ENCODE peak calls at places on chromosomes 11 and 22, in six cellular contexts. One of them, this sample, is unnamed.

GRCh38 chr11:126451211-126451802 is 95.8 kb downstream of the ST3GAL4 start:
- ATAC-seq in heart left ventricle: no peak
- ATAC-seq in right lobe of liver: no peak
- ATAC-seq in gastrocnemius medialis: no peak
- ATAC-seq in IMR-90: no peak
- ATAC-seq in GM12878: no peak
- ATAC-seq in this sample: no peak

GRCh38 chr11:33059331-33060007 is 20.1 kb downstream of the TCP11L1 start:
- ATAC-seq in GM12878: no peak
- ATAC-seq in right lobe of liver: no peak
- ATAC-seq in gastrocnemius medialis: no peak
- ATAC-seq in heart left ventricle: no peak
- ATAC-seq in IMR-90: no peak
- ATAC-seq in this sample: no peak

GRCh38 chr22:38213319-38214247 is 11.8 kb downstream of the MAFF start:
- ATAC-seq in right lobe of liver: peak
- ATAC-seq in gastrocnemius medialis: no peak
- ATAC-seq in IMR-90: no peak
- ATAC-seq in GM12878: peak
- ATAC-seq in heart left ventricle: no peak
- ATAC-seq in this sample: no peak

GRCh38 chr11:75429902-75430691 is 2.9 kb downstream of the KLHL35 start:
- ATAC-seq in GM12878: no peak
- ATAC-seq in right lobe of liver: peak
- ATAC-seq in gastrocnemius medialis: peak
- ATAC-seq in heart left ventricle: peak
- ATAC-seq in IMR-90: peak
- ATAC-seq in this sample: peak

GRCh38 chr22:46567471-46567870 is 30.1 kb upstream of the CELSR1 start:
- ATAC-seq in IMR-90: no peak
- ATAC-seq in heart left ventricle: no peak
- ATAC-seq in right lobe of liver: no peak
- ATAC-seq in gastrocnemius medialis: no peak
- ATAC-seq in GM12878: no peak
- ATAC-seq in this sample: no peak

GRCh38 chr11:69500285-69501120 is 19.0 kb downstream of the LINC01488 start:
- ATAC-seq in IMR-90: no peak
- ATAC-seq in GM12878: no peak
- ATAC-seq in heart left ventricle: no peak
- ATAC-seq in right lobe of liver: no peak
- ATAC-seq in gastrocnemius medialis: no peak
- ATAC-seq in this sample: no peak

GRCh38 chr11:3942956-3943497 is 87.6 kb downstream of the STIM1 start:
- ATAC-seq in GM12878: no peak
- ATAC-seq in heart left ventricle: no peak
- ATAC-seq in right lobe of liver: peak
- ATAC-seq in gastrocnemius medialis: no peak
- ATAC-seq in IMR-90: no peak
- ATAC-seq in this sample: peak

GRCh38 chr11:1844221-1845094 is 5.7 kb downstream of the TNNI2 start:
- ATAC-seq in heart left ventricle: peak
- ATAC-seq in gastrocnemius medialis: no peak
- ATAC-seq in IMR-90: no peak
- ATAC-seq in GM12878: peak
- ATAC-seq in right lobe of liver: peak
- ATAC-seq in this sample: peak

GRCh38 chr11:35064114-35064800 is 74.7 kb upstream of the CD44 start:
- ATAC-seq in heart left ventricle: no peak
- ATAC-seq in gastrocnemius medialis: no peak
- ATAC-seq in GM12878: no peak
- ATAC-seq in right lobe of liver: no peak
- ATAC-seq in IMR-90: peak
- ATAC-seq in this sample: no peak

GRCh38 chr11:76962583-76963416 is 71.4 kb upstream of the B3GNT6 start:
- ATAC-seq in IMR-90: no peak
- ATAC-seq in gastrocnemius medialis: no peak
- ATAC-seq in GM12878: peak
- ATAC-seq in right lobe of liver: peak
- ATAC-seq in heart left ventricle: no peak
- ATAC-seq in this sample: no peak

GRCh38 chr11:2109541-2110019 is 29.6 kb downstream of the IGF2 start:
- ATAC-seq in GM12878: no peak
- ATAC-seq in gastrocnemius medialis: no peak
- ATAC-seq in heart left ventricle: peak
- ATAC-seq in right lobe of liver: peak
- ATAC-seq in IMR-90: no peak
- ATAC-seq in this sample: no peak

GRCh38 chr22:41920271-41920976 is 5.5 kb upstream of the SHISA8 start:
- ATAC-seq in gastrocnemius medialis: no peak
- ATAC-seq in heart left ventricle: no peak
- ATAC-seq in GM12878: peak
- ATAC-seq in IMR-90: no peak
- ATAC-seq in right lobe of liver: no peak
- ATAC-seq in this sample: no peak

GRCh38 chr11:81819462-81819861 is 914.2 kb downstream of the FAM181B start:
- ATAC-seq in GM12878: no peak
- ATAC-seq in heart left ventricle: no peak
- ATAC-seq in gastrocnemius medialis: no peak
- ATAC-seq in right lobe of liver: no peak
- ATAC-seq in IMR-90: no peak
- ATAC-seq in this sample: no peak

GRCh38 chr11:122741613-122742012 is 86.1 kb downstream of the UBASH3B start:
- ATAC-seq in heart left ventricle: peak
- ATAC-seq in GM12878: no peak
- ATAC-seq in gastrocnemius medialis: peak
- ATAC-seq in right lobe of liver: peak
- ATAC-seq in IMR-90: peak
- ATAC-seq in this sample: peak

GRCh38 chr22:19853879-19854777 is 546 bp downstream of the GNB1L start:
- ATAC-seq in IMR-90: peak
- ATAC-seq in heart left ventricle: peak
- ATAC-seq in GM12878: peak
- ATAC-seq in right lobe of liver: peak
- ATAC-seq in gastrocnemius medialis: peak
- ATAC-seq in this sample: peak

GRCh38 chr11:72441647-72442267 is 7.4 kb upstream of the CLPB start:
- ATAC-seq in heart left ventricle: peak
- ATAC-seq in IMR-90: no peak
- ATAC-seq in gastrocnemius medialis: no peak
- ATAC-seq in right lobe of liver: peak
- ATAC-seq in GM12878: no peak
- ATAC-seq in this sample: no peak

GRCh38 chr11:112025682-112026081 is 474 bp downstream of the DLAT start:
- ATAC-seq in heart left ventricle: no peak
- ATAC-seq in gastrocnemius medialis: peak
- ATAC-seq in right lobe of liver: peak
- ATAC-seq in GM12878: peak
- ATAC-seq in IMR-90: peak
- ATAC-seq in this sample: no peak

GRCh38 chr22:26322179-26322905 is 106.7 kb upstream of the ASPHD2 start:
- ATAC-seq in IMR-90: peak
- ATAC-seq in right lobe of liver: no peak
- ATAC-seq in GM12878: no peak
- ATAC-seq in heart left ventricle: no peak
- ATAC-seq in gastrocnemius medialis: peak
- ATAC-seq in this sample: no peak

GRCh38 chr22:32255726-32256125 is 579 bp upstream of the SLC5A4 start:
- ATAC-seq in heart left ventricle: no peak
- ATAC-seq in right lobe of liver: no peak
- ATAC-seq in IMR-90: no peak
- ATAC-seq in gastrocnemius medialis: no peak
- ATAC-seq in GM12878: no peak
- ATAC-seq in this sample: no peak

GRCh38 chr11:36792870-36793541 is 195.0 kb upstream of the RAG2 start:
- ATAC-seq in GM12878: no peak
- ATAC-seq in right lobe of liver: no peak
- ATAC-seq in IMR-90: no peak
- ATAC-seq in gastrocnemius medialis: no peak
- ATAC-seq in heart left ventricle: no peak
- ATAC-seq in this sample: no peak

GRCh38 chr11:33292306-33292705 is 35.1 kb downstream of the HIPK3 start:
- ATAC-seq in right lobe of liver: no peak
- ATAC-seq in gastrocnemius medialis: no peak
- ATAC-seq in heart left ventricle: no peak
- ATAC-seq in IMR-90: no peak
- ATAC-seq in GM12878: no peak
- ATAC-seq in this sample: no peak

DNA sequence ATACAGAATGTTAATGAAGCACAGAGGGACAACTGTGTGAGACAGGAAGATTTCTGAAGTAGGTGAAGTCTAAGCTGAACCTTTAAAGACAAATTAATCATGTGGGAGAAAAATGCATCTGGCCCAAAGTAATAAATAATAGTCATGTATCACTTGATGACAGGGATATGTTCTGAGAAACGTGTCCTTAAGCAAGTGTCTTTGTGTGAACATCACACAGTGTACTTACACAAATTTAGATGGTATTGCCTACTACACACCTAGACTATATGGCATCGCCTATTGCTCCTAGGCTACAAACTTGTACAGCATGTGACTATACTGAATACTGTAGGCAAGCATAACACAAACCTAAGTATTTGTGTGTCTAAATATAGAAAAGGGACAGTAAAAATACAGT is 112.6 kb downstream of the APOL5 start:
- ATAC-seq in gastrocnemius medialis: peak
- ATAC-seq in GM12878: no peak
- ATAC-seq in right lobe of liver: no peak
- ATAC-seq in IMR-90: no peak
- ATAC-seq in heart left ventricle: no peak
- ATAC-seq in this sample: no peak
- H3K4me3 ChIP-seq in gastrocnemius medialis: no peak
- H3K4me3 ChIP-seq in GM12878: no peak
- H3K4me3 ChIP-seq in right lobe of liver: no peak
- H3K4me3 ChIP-seq in IMR-90: no peak
- H3K4me3 ChIP-seq in heart left ventricle: no peak
- H3K4me3 ChIP-seq in this sample: no peak

GRCh38 chr11:67392182-67392715 is 463 bp downstream of the RAD9A start:
- ATAC-seq in right lobe of liver: no peak
- ATAC-seq in heart left ventricle: no peak
- ATAC-seq in IMR-90: peak
- ATAC-seq in gastrocnemius medialis: no peak
- ATAC-seq in GM12878: peak
- ATAC-seq in this sample: no peak

GRCh38 chr11:67389477-67389876 is 2.3 kb upstream of the RAD9A start:
- ATAC-seq in heart left ventricle: no peak
- ATAC-seq in IMR-90: no peak
- ATAC-seq in GM12878: peak
- ATAC-seq in right lobe of liver: peak
- ATAC-seq in gastrocnemius medialis: no peak
- ATAC-seq in this sample: no peak

GRCh38 chr11:67390947-67391303 is 861 bp upstream of the RAD9A start:
- ATAC-seq in IMR-90: no peak
- ATAC-seq in GM12878: no peak
- ATAC-seq in right lobe of liver: no peak
- ATAC-seq in heart left ventricle: no peak
- ATAC-seq in gastrocnemius medialis: no peak
- ATAC-seq in this sample: no peak

GRCh38 chr11:67393437-67393836 is 1.7 kb downstream of the RAD9A start:
- ATAC-seq in IMR-90: no peak
- ATAC-seq in heart left ventricle: no peak
- ATAC-seq in gastrocnemius medialis: no peak
- ATAC-seq in right lobe of liver: no peak
- ATAC-seq in GM12878: no peak
- ATAC-seq in this sample: no peak

DNA sequence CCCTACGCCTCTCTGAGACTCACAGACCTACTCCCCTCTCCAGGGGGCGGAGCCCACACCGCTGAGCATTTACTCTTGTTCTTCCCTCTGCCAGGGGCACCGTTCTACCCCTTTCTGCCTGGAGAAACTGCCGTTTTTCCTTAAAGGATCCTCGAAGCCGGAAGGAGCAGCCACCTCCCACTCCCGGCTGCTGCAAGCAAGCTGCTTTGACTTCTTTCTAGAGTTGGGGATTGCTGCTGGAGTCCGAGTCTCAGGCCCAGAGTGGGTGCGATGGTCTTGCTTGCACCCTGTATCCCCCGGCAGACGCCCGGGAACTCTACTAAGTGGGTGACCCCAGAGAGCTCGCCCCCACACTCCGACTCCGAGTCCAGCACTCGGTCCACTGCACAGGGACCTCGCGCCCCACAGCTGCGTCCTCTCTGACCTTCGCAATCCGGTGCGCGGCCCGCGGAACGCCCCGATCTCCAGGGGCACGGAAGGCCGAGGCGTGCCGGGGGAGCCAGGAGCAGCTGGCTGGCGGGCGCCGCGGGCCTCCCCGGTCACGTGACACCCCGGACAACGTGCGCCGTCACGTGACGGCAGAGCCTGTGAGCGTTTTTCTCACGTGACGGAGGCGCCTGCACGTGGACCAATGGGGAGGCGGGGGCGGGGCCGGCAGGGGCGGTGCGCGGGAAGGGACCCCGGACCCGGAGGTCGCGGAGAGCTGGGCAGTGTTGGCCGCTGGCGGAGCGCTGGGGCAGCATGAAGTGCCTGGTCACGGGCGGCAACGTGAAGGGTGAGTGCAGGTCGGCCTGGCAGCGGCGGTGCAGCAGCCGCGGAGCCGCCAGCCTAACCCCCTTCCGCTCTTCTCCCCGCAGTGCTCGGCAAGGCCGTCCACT is at the start of gene RAD9A:
- ATAC-seq in GM12878: peak
- ATAC-seq in right lobe of liver: peak
- ATAC-seq in gastrocnemius medialis: peak
- ATAC-seq in IMR-90: peak
- ATAC-seq in heart left ventricle: peak
- ATAC-seq in this sample: peak
- TF ChIP-seq POLR2A in GM12878: peak
- TF ChIP-seq POLR2A in right lobe of liver: peak
- TF ChIP-seq POLR2A in gastrocnemius medialis: peak
- TF ChIP-seq POLR2A in IMR-90: peak
- TF ChIP-seq POLR2A in heart left ventricle: no peak
- TF ChIP-seq POLR2A in this sample: peak

GRCh38 chr11:19552100-19552499 is 160.5 kb upstream of the NAV2 start:
- ATAC-seq in GM12878: no peak
- ATAC-seq in gastrocnemius medialis: no peak
- ATAC-seq in right lobe of liver: no peak
- ATAC-seq in heart left ventricle: no peak
- ATAC-seq in IMR-90: no peak
- ATAC-seq in this sample: no peak
- H3K4me3 ChIP-seq in GM12878: no peak
- H3K4me3 ChIP-seq in gastrocnemius medialis: no peak
- H3K4me3 ChIP-seq in right lobe of liver: no peak
- H3K4me3 ChIP-seq in heart left ventricle: no peak
- H3K4me3 ChIP-seq in IMR-90: no peak
- H3K4me3 ChIP-seq in this sample: no peak

GRCh38 chr22:36936362-36937116 is 23.1 kb downstream of the CSF2RB start:
- ATAC-seq in IMR-90: no peak
- ATAC-seq in heart left ventricle: peak
- ATAC-seq in gastrocnemius medialis: no peak
- ATAC-seq in GM12878: no peak
- ATAC-seq in right lobe of liver: peak
- ATAC-seq in this sample: no peak
- TF ChIP-seq POLR2A in IMR-90: no peak
- TF ChIP-seq POLR2A in heart left ventricle: no peak
- TF ChIP-seq POLR2A in gastrocnemius medialis: no peak
- TF ChIP-seq POLR2A in GM12878: no peak
- TF ChIP-seq POLR2A in right lobe of liver: no peak
- TF ChIP-seq POLR2A in this sample: no peak